ENCODE peak calls at places on chromosomes 11 and 22, in seven cellular contexts. K is mesenchymal stem cell, V is neuronal stem cell, P is H9, T is IMR-90, Y is mesendoderm, Z is H1. A is an unnamed sample.

GRCh38 chr22:36532466-36532865 is 3.5 kb upstream of the EIF3D start:
- DNase-seq in K (no peak), V (no peak), P (no peak), T (no peak), Y (no peak), Z (no peak), A (no peak)

GRCh38 chr11:26227311-26227710 is 104.6 kb upstream of the ANO3 start:
- DNase-seq in K (peak), V (no peak), P (no peak), T (peak), Y (peak), Z (no peak), A (no peak)

GRCh38 chr22:49717322-49717919 is 110.3 kb downstream of the BRD1 start:
- DNase-seq in K (no peak), V (no peak), P (no peak), T (no peak), Y (no peak), Z (no peak), A (no peak)

GRCh38 chr11:79393362-79394043 is 47.3 kb downstream of the TENM4 start:
- DNase-seq in K (no peak), V (no peak), P (peak), T (no peak), Y (peak), Z (peak), A (no peak)

GRCh38 chr11:125300791-125301218 is 136.3 kb downstream of the PKNOX2 start:
- DNase-seq in K (peak), V (no peak), P (no peak), T (peak), Y (peak), Z (no peak), A (peak)

GRCh38 chr11:1292018-1292643 is 17.3 kb downstream of the TOLLIP start:
- DNase-seq in K (no peak), V (no peak), P (no peak), T (no peak), Y (no peak), Z (no peak), A (no peak)

GRCh38 chr11:134538793-134539192 is 126.8 kb upstream of the B3GAT1 start:
- DNase-seq in K (no peak), V (no peak), P (no peak), T (no peak), Y (no peak), Z (no peak), A (no peak)

GRCh38 chr11:126415669-126416420 is 60.4 kb downstream of the ST3GAL4 start:
- DNase-seq in K (no peak), V (no peak), P (no peak), T (no peak), Y (no peak), Z (no peak), A (no peak)

GRCh38 chr11:129930306-129930705 is 34.9 kb upstream of the NFRKB start:
- DNase-seq in K (no peak), V (no peak), P (no peak), T (peak), Y (no peak), Z (no peak), A (peak)

GRCh38 chr11:17381156-17381555 is 7.3 kb downstream of the KCNJ11 start:
- DNase-seq in K (no peak), V (no peak), P (no peak), T (peak), Y (no peak), Z (no peak), A (peak)

GRCh38 chr11:18703001-18703763 is 4.6 kb downstream of the TMEM86A start:
- DNase-seq in K (no peak), V (no peak), P (no peak), T (no peak), Y (no peak), Z (no peak), A (no peak)

GRCh38 chr22:50078761-50079160 is 6.5 kb downstream of the MLC1 start:
- DNase-seq in K (no peak), V (no peak), P (no peak), T (no peak), Y (no peak), Z (no peak), A (no peak)

GRCh38 chr11:130023204-130023603 is 20.6 kb upstream of the PRDM10 start:
- DNase-seq in K (peak), V (no peak), P (no peak), T (peak), Y (peak), Z (no peak), A (peak)

GRCh38 chr22:49807129-49807528 is 20.5 kb downstream of the BRD1 start:
- DNase-seq in K (no peak), V (no peak), P (no peak), T (no peak), Y (no peak), Z (no peak), A (no peak)

GRCh38 chr22:30857103-30857502 is 111.5 kb downstream of the MORC2 start:
- DNase-seq in K (no peak), V (no peak), P (no peak), T (no peak), Y (no peak), Z (no peak), A (no peak)

GRCh38 chr11:34318111-34319037 is 39.4 kb downstream of the ABTB2 start:
- DNase-seq in K (peak), V (no peak), P (no peak), T (peak), Y (no peak), Z (no peak), A (no peak)

DNA sequence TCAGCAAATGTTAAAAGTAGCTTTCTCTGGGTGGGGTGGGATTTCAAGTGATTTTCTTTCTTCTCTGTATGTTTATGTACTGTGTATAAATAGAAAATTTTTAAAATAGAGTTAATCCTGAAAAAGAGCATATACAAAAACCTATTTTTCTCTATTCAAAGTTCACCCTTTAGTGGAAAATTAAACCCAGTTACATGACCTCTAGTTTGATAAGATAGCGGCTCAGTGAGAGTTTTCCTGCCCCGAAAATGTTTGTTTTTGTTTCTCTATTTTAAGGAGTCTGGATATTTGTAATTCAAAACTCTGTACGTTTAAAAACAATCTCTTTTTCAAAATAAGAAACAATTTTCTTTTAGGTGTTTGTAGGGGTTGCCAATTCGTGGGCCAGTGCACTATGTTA is 42.1 kb upstream of the PITPNB start:
- DNase-seq in K (no peak), V (no peak), P (no peak), T (no peak), Y (no peak), Z (no peak), A (no peak)
- H4K8ac ChIP-seq in K (no peak), V (no peak), P (no peak), T (no peak), Y (no peak), Z (no peak), A (no peak)

GRCh38 chr11:45921561-45922424 is 663 bp upstream of the LARGE2 start:
- DNase-seq in K (no peak), V (peak), P (peak), T (no peak), Y (peak), Z (peak), A (peak)
- H4K8ac ChIP-seq in K (no peak), V (no peak), P (no peak), T (no peak), Y (no peak), Z (peak), A (no peak)

GRCh38 chr11:2316963-2317244 is 15.1 kb downstream of the TSPAN32 start:
- DNase-seq in K (no peak), V (no peak), P (no peak), T (no peak), Y (no peak), Z (no peak), A (no peak)
- H4K8ac ChIP-seq in K (no peak), V (no peak), P (no peak), T (no peak), Y (no peak), Z (peak), A (no peak)

DNA sequence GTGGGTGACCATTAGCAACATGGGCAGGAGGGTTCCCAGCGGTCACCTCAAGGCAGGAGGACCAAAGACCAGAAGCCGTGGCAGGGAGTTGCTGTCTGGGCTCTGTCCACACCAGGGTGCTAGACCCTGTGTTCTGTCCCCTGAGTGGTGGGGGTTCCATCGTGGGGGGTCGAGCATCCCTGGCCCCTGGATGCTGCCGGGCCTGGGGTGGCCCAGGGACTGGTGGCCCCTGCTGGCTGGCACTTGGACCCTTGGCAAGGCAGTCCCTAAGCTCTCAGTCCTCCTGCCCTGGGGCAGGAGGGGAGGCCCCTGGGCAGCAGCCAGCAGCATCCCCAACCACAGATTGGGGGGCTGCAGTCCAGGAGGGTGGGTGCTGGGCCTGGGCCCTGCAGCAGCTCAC is 13.4 kb upstream of the ARHGAP8 start:
- DNase-seq in K (no peak), V (no peak), P (no peak), T (no peak), Y (no peak), Z (no peak), A (no peak)
- H4K8ac ChIP-seq in K (no peak), V (no peak), P (no peak), T (no peak), Y (no peak), Z (peak), A (no peak)

GRCh38 chr11:69204246-69205124 is 48.8 kb downstream of the SMIM38 start:
- DNase-seq in K (no peak), V (no peak), P (no peak), T (no peak), Y (no peak), Z (no peak), A (no peak)
- H4K8ac ChIP-seq in K (no peak), V (no peak), P (no peak), T (no peak), Y (no peak), Z (peak), A (no peak)

DNA sequence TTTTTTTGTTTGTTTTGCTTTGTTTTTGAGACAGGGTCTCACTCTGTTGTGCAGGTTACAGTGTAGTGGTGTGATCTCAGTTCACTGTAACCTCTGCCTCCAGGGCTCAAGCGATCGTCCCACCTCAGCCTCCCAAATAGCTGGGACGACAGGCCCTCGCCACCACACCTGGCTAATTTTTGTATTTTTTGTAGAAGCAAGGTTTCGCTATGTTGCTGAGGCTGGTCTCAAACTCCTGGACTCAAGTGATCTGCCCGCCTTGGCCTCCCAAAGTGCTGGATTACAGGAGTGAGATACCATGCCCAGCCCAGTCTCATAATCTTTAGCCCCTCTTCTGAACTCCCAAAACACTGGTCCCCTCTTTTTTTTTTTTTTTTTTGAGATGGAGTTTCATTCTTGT is 50.6 kb downstream of the KCNJ4 start:
- DNase-seq in K (no peak), V (no peak), P (no peak), T (no peak), Y (no peak), Z (no peak), A (no peak)
- H4K8ac ChIP-seq in K (no peak), V (no peak), P (no peak), T (no peak), Y (no peak), Z (peak), A (no peak)

DNA sequence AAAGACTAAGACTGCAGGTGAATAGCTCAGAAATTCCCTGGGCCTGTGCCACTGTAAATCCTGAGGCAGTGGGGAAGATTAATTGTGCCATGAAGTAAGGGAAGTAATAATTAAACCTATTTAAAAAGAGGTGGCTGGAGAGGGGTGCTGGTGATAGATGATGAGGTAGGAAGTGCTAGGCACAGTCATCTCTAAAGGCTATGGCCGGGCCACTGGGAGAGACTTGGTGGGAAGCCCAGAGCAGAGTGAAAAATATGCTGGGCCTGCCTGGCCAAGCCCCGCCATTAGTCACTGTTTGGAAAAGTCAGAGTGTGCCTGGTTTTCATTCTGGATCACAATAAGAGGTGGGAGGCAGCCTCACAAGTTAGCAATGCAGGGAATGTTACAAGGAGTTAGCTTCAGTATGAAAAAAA is 197.2 kb upstream of the PITPNB start:
- DNase-seq in K (peak), V (no peak), P (no peak), T (peak), Y (peak), Z (no peak), A (peak)
- H4K8ac ChIP-seq in K (no peak), V (no peak), P (no peak), T (no peak), Y (no peak), Z (no peak), A (peak)